ENCODE peak calls at places on chromosomes 2 and 18, in nine cellular contexts. L is tibial nerve, M is IMR-90, A is heart right ventricle, C is spleen, H is endothelial cell of umbilical vein, N is colonic mucosa, X is Peyer's patch, R is osteocyte. Y is an unnamed sample.

GRCh38 chr2:172829229-172829628 is 93.6 kb downstream of the RAPGEF4 start:
- DNase-seq in L (no peak), N (no peak), H (no peak), M (peak; percentile 93), R (no peak), A (no peak), X (no peak), C (no peak), Y (no peak)

GRCh38 chr18:49510393-49511115 is 23.5 kb upstream of the C18orf32 start:
- DNase-seq in L (peak; percentile 30), N (peak; percentile 50), R (no peak), C (no peak), H (peak; percentile 51), X (peak; percentile 62), M (peak; percentile 40), A (peak; percentile 27), Y (peak; percentile 54)

GRCh38 chr2:29557268-29557667 is 364.1 kb downstream of the ALK start:
- DNase-seq in N (no peak), C (no peak), H (no peak), M (no peak), X (no peak), L (no peak), A (no peak), R (no peak), Y (no peak)

GRCh38 chr18:51879329-51879728 is 460.7 kb upstream of the DCC start:
- DNase-seq in R (no peak), H (no peak), C (no peak), M (no peak), A (no peak), X (no peak), L (no peak), N (no peak), Y (no peak)

GRCh38 chr18:6731197-6731596 is 1.7 kb downstream of the ARHGAP28 start:
- DNase-seq in H (peak; percentile 71), X (no peak), R (no peak), A (no peak), M (peak; percentile 94), C (no peak), L (no peak), N (no peak), Y (no peak)

GRCh38 chr2:105042189-105042588 is 4.3 kb downstream of the MRPS9 start:
- DNase-seq in A (no peak), R (no peak), M (no peak), C (no peak), H (no peak), X (no peak), L (no peak), N (no peak), Y (no peak)

GRCh38 chr2:215657844-215658243 is 222.0 kb upstream of the FN1 start:
- DNase-seq in X (no peak), L (peak; percentile 25), A (no peak), C (no peak), M (peak; percentile 99), N (no peak), R (no peak), H (peak; percentile 87), Y (no peak)

GRCh38 chr2:4291430-4291829 is 588.1 kb downstream of the DCDC2C start:
- DNase-seq in X (no peak), L (no peak), H (no peak), R (no peak), C (no peak), A (no peak), N (no peak), M (no peak), Y (no peak)

GRCh38 chr18:58128286-58129018 is 84.4 kb downstream of the NEDD4L start:
- DNase-seq in M (peak; percentile 57), A (no peak), C (no peak), R (no peak), N (peak; percentile 60), L (no peak), H (no peak), X (no peak), Y (no peak)

GRCh38 chr18:2223859-2224258 is 347.4 kb downstream of the METTL4 start:
- DNase-seq in M (peak; percentile 6), A (peak; percentile 26), C (no peak), X (no peak), N (peak; percentile 51), H (peak; percentile 65), L (peak; percentile 33), R (no peak), Y (no peak)

GRCh38 chr2:96962567-96963203 is 23.7 kb downstream of the FAM178B start:
- DNase-seq in A (no peak), R (no peak), X (no peak), N (no peak), H (no peak), C (peak; percentile 67), M (no peak), L (no peak), Y (peak; percentile 49)

GRCh38 chr2:234558642-234559041 is 61.8 kb upstream of the ARL4C start:
- DNase-seq in H (no peak), R (no peak), C (no peak), N (no peak), X (no peak), M (no peak), A (no peak), L (no peak), Y (no peak)

GRCh38 chr2:109612991-109613921 is 510 bp downstream of the SEPTIN10 start:
- DNase-seq in A (peak; percentile 76), X (peak; percentile 80), C (no peak), L (peak; percentile 38), R (peak; percentile 86), N (peak; percentile 58), H (peak; percentile 72), M (peak; percentile 61), Y (peak; percentile 40)

GRCh38 chr18:74963820-74964446 is 245.0 kb downstream of the PTGR3 start:
- DNase-seq in A (peak; percentile 61), L (peak; percentile 25), X (no peak), M (peak; percentile 56), N (peak; percentile 33), H (peak; percentile 62), R (no peak), C (no peak), Y (peak; percentile 23)
- TF ChIP-seq CTCF in A (peak; percentile 55), L (peak; percentile 7), X (peak; percentile 9), M (peak; percentile 51), N (peak; percentile 9), H (peak; percentile 45), R (peak; percentile 60), C (peak; percentile 20), Y (peak; percentile 48)

GRCh38 chr2:71500426-71501079 is 47.2 kb downstream of the DYSF start:
- DNase-seq in C (no peak), A (peak; percentile 70), X (no peak), M (no peak), H (peak; percentile 89), L (no peak), N (no peak), R (no peak), Y (no peak)
- TF ChIP-seq CTCF in C (no peak), A (no peak), X (no peak), M (no peak), H (no peak), L (no peak), N (no peak), R (no peak), Y (no peak)

DNA sequence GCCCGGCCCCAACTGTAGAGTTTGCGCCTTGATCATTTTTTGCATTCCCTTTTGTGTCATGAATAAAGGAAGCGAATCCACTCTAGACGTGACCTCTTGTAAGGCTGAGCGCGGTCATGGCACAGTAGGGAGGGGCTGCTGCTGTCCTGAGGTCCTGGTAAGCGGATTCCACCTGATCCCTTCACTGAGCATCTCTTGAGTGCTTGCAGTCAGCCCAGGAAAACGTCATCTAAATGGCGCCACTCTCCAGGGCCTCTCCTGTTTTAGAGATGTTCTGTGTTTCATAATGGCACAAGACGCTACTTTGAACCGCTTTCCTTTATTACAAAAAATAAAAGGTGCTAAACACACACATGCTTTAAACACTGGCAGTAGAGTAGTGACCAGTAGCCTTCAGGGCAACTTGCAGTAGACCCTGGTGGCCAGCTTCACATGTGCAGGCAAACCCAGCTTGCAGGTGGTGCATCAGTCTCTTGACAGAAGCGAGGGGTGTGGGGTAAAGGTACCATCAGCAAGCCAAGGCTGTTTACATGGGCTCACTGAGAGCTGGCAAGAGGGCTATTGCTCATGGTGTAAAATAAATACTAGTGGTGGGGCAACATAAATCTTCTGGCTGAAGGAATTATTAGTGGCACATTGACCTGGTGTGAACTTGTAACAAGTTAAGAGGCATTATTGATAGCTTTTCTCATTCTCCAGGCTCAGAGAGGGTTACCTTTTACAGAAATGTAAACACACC is 43.0 kb upstream of the ACKR3 start:
- DNase-seq in M (no peak), C (no peak), H (no peak), R (no peak), X (no peak), A (no peak), N (no peak), L (no peak), Y (no peak)
- TF ChIP-seq CTCF in M (no peak), C (no peak), H (no peak), R (no peak), X (no peak), A (no peak), N (no peak), L (no peak), Y (no peak)

GRCh38 chr2:230865324-230865765 is 603 bp downstream of the ITM2C start:
- DNase-seq in C (no peak), H (no peak), A (no peak), X (no peak), N (peak; percentile 69), L (no peak), M (no peak), R (no peak), Y (no peak)

GRCh38 chr2:230865766-230866703 is 1.3 kb downstream of the ITM2C start:
- DNase-seq in C (peak; percentile 85), R (peak; percentile 85), X (peak; percentile 89), L (no peak), H (no peak), A (no peak), M (no peak), N (peak; percentile 91), Y (no peak)

GRCh38 chr2:230864605-230865323 is at the start of gene ITM2C:
- DNase-seq in A (peak; percentile 52), N (peak; percentile 85), X (peak; percentile 91), H (peak; percentile 19), C (peak; percentile 91), R (no peak), L (no peak), M (peak; percentile 62), Y (peak; percentile 91)

GRCh38 chr2:230868151-230868946 is 3.6 kb downstream of the ITM2C start:
- DNase-seq in L (no peak), C (no peak), M (no peak), R (peak; percentile 82), A (no peak), X (no peak), N (no peak), H (no peak), Y (no peak)

DNA sequence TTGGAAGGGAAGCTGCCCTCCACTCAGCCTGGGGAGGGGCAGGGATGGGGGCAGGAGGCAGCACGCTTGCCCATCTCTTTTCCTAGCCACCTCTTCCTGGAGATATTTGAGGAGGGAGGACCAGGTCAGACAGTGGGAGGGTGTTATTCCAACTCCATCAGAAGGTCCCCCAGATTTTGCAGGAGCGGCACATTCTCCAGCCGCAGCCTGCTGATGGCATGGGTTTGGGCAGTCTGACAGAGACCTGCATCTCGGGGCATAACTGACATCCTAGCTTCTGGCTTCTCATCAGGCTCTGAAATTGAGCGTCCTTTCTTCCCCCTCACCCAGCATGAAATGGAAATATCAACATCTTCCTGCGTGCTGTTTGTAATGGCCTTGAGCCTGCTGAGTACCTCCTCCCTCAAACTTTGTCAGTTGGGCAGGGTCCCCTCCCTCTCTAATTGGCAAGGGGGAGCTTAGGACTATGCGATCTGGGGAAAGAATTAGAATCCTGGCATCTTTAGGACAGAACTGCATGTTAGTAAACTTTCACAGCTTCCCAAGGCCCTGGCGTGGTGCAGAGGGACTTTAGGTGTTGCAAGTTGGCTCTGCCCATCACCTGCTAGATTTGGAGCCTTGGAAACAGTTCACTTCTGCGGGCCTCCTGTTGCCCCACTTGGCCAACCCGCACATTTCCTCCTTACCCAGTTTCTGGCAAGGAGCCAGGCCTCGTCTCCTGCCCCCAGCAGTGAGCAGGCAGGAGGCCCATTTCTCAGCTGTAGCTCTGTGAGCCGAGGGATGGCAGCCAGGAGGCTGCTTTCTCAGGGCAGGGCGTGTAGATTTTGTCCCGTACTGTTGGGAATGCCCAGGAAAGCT is 2.2 kb downstream of the ITM2C start:
- DNase-seq in A (no peak), L (no peak), X (peak; percentile 58), R (peak; percentile 87), C (peak; percentile 87), M (peak; percentile 20), N (peak; percentile 85), H (peak; percentile 13), Y (no peak)
- TF ChIP-seq CTCF in A (no peak), L (no peak), X (no peak), R (peak; percentile 36), C (no peak), M (no peak), N (no peak), H (no peak), Y (no peak)

Y was measured in GM13977.